ENCODE peak calls at places on chromosomes 16 and 17, in seven cellular contexts. C is IMR-90, D is fibroblast of lung, L is mammary epithelial cell, X is prostate gland, K is sigmoid colon, A is cardiac muscle cell. R is an unnamed sample.

GRCh38 chr16:74862743-74863244 is 88.2 kb upstream of the FA2H start:
- DNase-seq in X (peak; percentile 7), C (peak; percentile 47), K (no peak), A (peak; percentile 60), L (peak; percentile 49), D (peak; percentile 25), R (no peak)

GRCh38 chr16:87740909-87741424 is 24.8 kb downstream of the KLHDC4 start:
- DNase-seq in A (no peak), X (no peak), C (peak; percentile 6), K (no peak), D (peak; percentile 77), L (no peak), R (no peak)

GRCh38 chr17:21397341-21398050 is 21.3 kb downstream of the KCNJ12 start:
- DNase-seq in L (no peak), D (peak; percentile 69), K (peak; percentile 78), X (no peak), A (peak; percentile 61), C (peak; percentile 81), R (no peak)

GRCh38 chr16:47377156-47377555 is 83.7 kb downstream of the ITFG1 start:
- DNase-seq in D (peak; percentile 56), L (no peak), C (peak; percentile 82), K (no peak), A (no peak), X (no peak), R (no peak)

GRCh38 chr16:66523861-66524354 is 26.0 kb downstream of the TK2 start:
- DNase-seq in L (no peak), X (no peak), K (no peak), C (no peak), A (no peak), D (no peak), R (no peak)

GRCh38 chr16:88920618-88921602 is 54.5 kb upstream of the PABPN1L start:
- DNase-seq in K (peak; percentile 87), A (no peak), C (peak; percentile 61), D (peak; percentile 55), L (no peak), X (peak; percentile 65), R (no peak)

GRCh38 chr16:10984509-10984908 is 40.1 kb downstream of the CLEC16A start:
- DNase-seq in D (peak; percentile 67), A (no peak), C (peak; percentile 93), L (no peak), X (no peak), K (no peak), R (no peak)

GRCh38 chr16:66469291-66469931 is 42.3 kb downstream of the BEAN1 start:
- DNase-seq in A (no peak), D (no peak), K (peak; percentile 46), L (no peak), C (no peak), X (no peak), R (peak; percentile 36)

GRCh38 chr16:1093284-1094123 is 2.5 kb downstream of the C1QTNF8 start:
- DNase-seq in L (no peak), A (no peak), X (no peak), C (no peak), D (no peak), K (no peak), R (no peak)

GRCh38 chr16:3492356-3492755 is 2.9 kb downstream of the C16orf90 start:
- DNase-seq in C (no peak), X (no peak), A (no peak), K (no peak), D (no peak), L (no peak), R (no peak)

GRCh38 chr17:8273884-8274444 is 14.5 kb upstream of the RANGRF start:
- DNase-seq in X (no peak), A (no peak), C (no peak), K (no peak), D (no peak), L (no peak), R (no peak)

GRCh38 chr17:72666519-72666874 is 426.0 kb downstream of the SLC39A11 start:
- DNase-seq in X (no peak), C (peak; percentile 28), A (no peak), D (peak; percentile 32), K (no peak), L (no peak), R (no peak)

GRCh38 chr17:7932483-7932891 is 481 bp downstream of the CNTROB start:
- DNase-seq in C (peak; percentile 21), A (peak; percentile 41), L (peak; percentile 32), X (no peak), K (peak; percentile 78), D (peak; percentile 29), R (no peak)

GRCh38 chr17:78381601-78382168 is 3.2 kb downstream of the PGS1 start:
- DNase-seq in C (no peak), X (no peak), L (no peak), A (no peak), D (peak; percentile 62), K (no peak), R (no peak)

GRCh38 chr17:1109606-1110523 is 69.9 kb downstream of the ABR start:
- DNase-seq in K (no peak), L (no peak), C (no peak), D (no peak), A (peak; percentile 61), X (no peak), R (peak; percentile 80)
- TF ChIP-seq CTCF in K (no peak), L (no peak), C (no peak), D (no peak), A (no peak), X (no peak), R (no peak)

GRCh38 chr16:78348886-78349285 is 249.4 kb downstream of the WWOX start:
- DNase-seq in L (no peak), A (no peak), D (no peak), X (no peak), K (no peak), C (no peak), R (no peak)

GRCh38 chr16:78353610-78354009 is 254.2 kb downstream of the WWOX start:
- DNase-seq in D (no peak), X (peak; percentile 6), L (no peak), K (no peak), A (no peak), C (no peak), R (no peak)

GRCh38 chr16:78352184-78352583 is 252.7 kb downstream of the WWOX start:
- DNase-seq in A (no peak), D (no peak), C (no peak), X (no peak), L (no peak), K (no peak), R (no peak)
- H3K27ac ChIP-seq in A (no peak overlapping the region), D (no peak overlapping the region), C (no peak overlapping the region), X (no peak overlapping the region), L (no peak overlapping the region), K (no peak overlapping the region), R (no peak overlapping the region)

DNA sequence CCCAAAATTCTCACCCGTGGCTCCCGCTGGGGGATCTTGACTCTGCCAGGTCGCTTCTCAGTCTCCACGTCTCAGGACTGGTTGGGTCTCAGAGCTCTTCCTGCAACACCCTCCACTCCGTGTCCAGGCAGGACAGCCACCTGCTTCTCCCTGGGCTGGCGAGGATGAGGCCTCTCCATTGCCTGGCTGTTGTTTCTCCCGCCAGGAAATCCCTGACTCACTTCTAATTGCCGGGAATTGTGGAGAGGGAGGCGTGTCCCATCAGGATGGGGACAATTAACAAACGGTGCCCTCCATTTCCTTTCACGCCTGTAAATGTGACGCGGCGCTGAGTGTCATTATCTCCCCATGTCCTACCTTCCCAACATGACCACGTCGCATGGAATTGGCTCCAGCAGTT is 204.5 kb downstream of the RBFOX3 start:
- DNase-seq in D (no peak), K (no peak), X (no peak), A (no peak), C (no peak), L (no peak), R (no peak)
- H3K27me3 ChIP-seq in D (peaks cover 3% of the 10 kb centered on the region), K (no peaks in the 10 kb centered on the region), X (peaks cover 13% of the 10 kb centered on the region), A (peaks cover 49% of the 10 kb centered on the region), C (peaks cover 31% of the 10 kb centered on the region), L (no peaks in the 10 kb centered on the region), R (peaks cover 44% of the 10 kb centered on the region)

GRCh38 chr17:58136669-58137279 is 11.4 kb upstream of the OR4D1 start:
- DNase-seq in D (no peak), C (no peak), X (no peak), K (no peak), L (no peak), A (peak; percentile 34), R (no peak)
- TF ChIP-seq CTCF in D (peak; percentile 13), C (peak; percentile 5), X (no peak), K (no peak), L (peak; percentile 52), A (peak; percentile 46), R (peak; percentile 24)

GRCh38 chr17:75736173-75736835 is 15.0 kb downstream of the ITGB4 start:
- DNase-seq in L (no peak), A (no peak), X (no peak), D (no peak), K (no peak), C (no peak), R (no peak)

GRCh38 chr17:75738218-75738802 is 17.1 kb downstream of the ITGB4 start:
- DNase-seq in C (peak; percentile 27), X (no peak), A (no peak), L (no peak), K (no peak), D (no peak), R (no peak)

GRCh38 chr17:75739174-75739573 is 17.9 kb downstream of the ITGB4 start:
- DNase-seq in X (no peak), K (no peak), D (no peak), A (no peak), C (no peak), L (no peak), R (no peak)

GRCh38 chr17:75739801-75740200 is 18.5 kb downstream of the ITGB4 start:
- DNase-seq in C (no peak), X (no peak), A (no peak), D (no peak), L (no peak), K (no peak), R (no peak)

GRCh38 chr17:75737133-75737962 is 16.1 kb downstream of the ITGB4 start:
- DNase-seq in X (no peak), L (no peak), A (no peak), K (no peak), D (no peak), C (no peak), R (no peak)
- H3K27ac ChIP-seq in X (no peak overlapping the region), L (no peak overlapping the region), A (no peak overlapping the region), K (no peak overlapping the region), D (no peak overlapping the region), C (no peak overlapping the region), R (no peak overlapping the region)

GRCh38 chr17:33019161-33019560 is 27.5 kb downstream of the SPACA3 start:
- DNase-seq in L (no peak), D (no peak), C (no peak), A (no peak), X (no peak), K (no peak), R (no peak)
- H3K27me3 ChIP-seq in L (no peaks in the 10 kb centered on the region), D (no peaks in the 10 kb centered on the region), C (peaks cover 4% of the 10 kb centered on the region), A (no peaks in the 10 kb centered on the region), X (peaks cover 2% of the 10 kb centered on the region), K (no peaks in the 10 kb centered on the region), R (peaks cover 8% of the 10 kb centered on the region)